ENCODE peak calls at places on chromosome 17, in eight cellular contexts. X is A549; C is RWPE1; N is mucosa of descending colon; A is GM12865; E is AG04449; F is hepatocyte; H is CD8-positive, alpha-beta T cell. P is an unnamed sample.
A peak's percentile ranks its signal among the peaks of the same experiment; 100 is the strongest.

GRCh38 chr17:45405250-45406086 is 27.2 kb downstream of the ARHGAP27 start:
- DNase-seq in X (no peak), C (no peak), N (peak; percentile 91), A (no peak), E (no peak), F (peak; percentile 77), H (no peak), P (no peak)

GRCh38 chr17:74380086-74380958 is 13.0 kb downstream of the GPR142 start:
- DNase-seq in X (no peak), C (peak; percentile 75), N (peak; percentile 75), A (no peak), E (no peak), F (peak; percentile 76), H (no peak), P (peak; percentile 48)

GRCh38 chr17:73713136-73713535 is 68.9 kb upstream of the SDK2 start:
- DNase-seq in X (no peak), C (peak; percentile 82), N (no peak), A (no peak), E (no peak), F (no peak), H (no peak), P (peak; percentile 48)

GRCh38 chr17:2688351-2689342 is 22.9 kb downstream of the CLUH start:
- DNase-seq in X (no peak), C (no peak), N (peak; percentile 37), A (no peak), E (no peak), F (peak; percentile 34), H (no peak), P (no peak)

GRCh38 chr17:82876602-82877391 is 37.0 kb upstream of the ZNF750 start:
- DNase-seq in X (no peak), C (peak; percentile 80), N (peak; percentile 76), A (no peak), E (no peak), F (peak; percentile 83), H (no peak), P (peak; percentile 91)

GRCh38 chr17:16328997-16329396 is 24.3 kb downstream of the CENPV start:
- DNase-seq in X (peak; percentile 63), C (no peak), N (no peak), A (no peak), E (no peak), F (no peak), H (no peak), P (no peak)

GRCh38 chr17:57667461-57667923 is 77.6 kb downstream of the CCDC182 start:
- DNase-seq in X (no peak), C (no peak), N (no peak), A (no peak), E (no peak), F (no peak), H (no peak), P (no peak)

GRCh38 chr17:58316260-58316960 is 12.2 kb downstream of the TSPOAP1 start:
- DNase-seq in X (no peak), C (no peak), N (peak; percentile 17), A (no peak), E (no peak), F (no peak), H (no peak), P (no peak)

GRCh38 chr17:27573548-27573947 is 57.4 kb upstream of the LGALS9 start:
- DNase-seq in X (no peak), C (no peak), N (no peak), A (no peak), E (no peak), F (no peak), H (no peak), P (no peak)

GRCh38 chr17:72030067-72030899 is 90.5 kb upstream of the SOX9 start:
- DNase-seq in X (peak; percentile 88), C (no peak), N (peak; percentile 37), A (peak; percentile 83), E (no peak), F (peak; percentile 68), H (no peak), P (peak; percentile 19)

GRCh38 chr17:39404542-39405378 is 3.3 kb upstream of the FBXL20 start:
- DNase-seq in X (peak; percentile 80), C (peak; percentile 86), N (no peak), A (peak; percentile 16), E (peak; percentile 58), F (no peak), H (no peak), P (peak; percentile 89)

GRCh38 chr17:20066253-20066652 is 57.1 kb downstream of the SPECC1 start:
- DNase-seq in X (peak; percentile 61), C (peak; percentile 75), N (no peak), A (no peak), E (peak; percentile 16), F (peak; percentile 23), H (no peak), P (peak; percentile 89)

GRCh38 chr17:76968707-76969597 is 100.7 kb downstream of the MGAT5B start:
- DNase-seq in X (no peak), C (peak; percentile 22), N (peak; percentile 44), A (peak; percentile 48), E (no peak), F (peak; percentile 53), H (peak; percentile 30), P (peak; percentile 39)

GRCh38 chr17:77872714-77873517 is 85.6 kb upstream of the TNRC6C start:
- DNase-seq in X (no peak), C (no peak), N (no peak), A (no peak), E (no peak), F (no peak), H (no peak), P (no peak)

GRCh38 chr17:41491476-41491875 is 1.8 kb upstream of the KRT36 start:
- DNase-seq in X (no peak), C (no peak), N (no peak), A (no peak), E (no peak), F (no peak), H (no peak), P (no peak)

GRCh38 chr17:42251115-42251514 is 25.1 kb downstream of the STAT5B start:
- DNase-seq in X (peak; percentile 62), C (no peak), N (no peak), A (no peak), E (no peak), F (no peak), H (no peak), P (no peak)

GRCh38 chr17:37607637-37608368 is 1.4 kb downstream of the SYNRG start:
- DNase-seq in X (no peak), C (no peak), N (peak; percentile 39), A (peak; percentile 74), E (no peak), F (no peak), H (peak; percentile 15), P (no peak)

GRCh38 chr17:6162892-6163291 is 92.7 kb downstream of the WSCD1 start:
- DNase-seq in X (no peak), C (no peak), N (no peak), A (no peak), E (no peak), F (no peak), H (no peak), P (no peak)

GRCh38 chr17:81697261-81698044 is 5.7 kb upstream of the MRPL12 start:
- DNase-seq in X (no peak), C (no peak), N (no peak), A (no peak), E (no peak), F (no peak), H (no peak), P (no peak)

GRCh38 chr17:33166472-33166871 is 126.6 kb downstream of the ASIC2 start:
- DNase-seq in X (no peak), C (no peak), N (no peak), A (no peak), E (no peak), F (no peak), H (no peak), P (no peak)
- TF ChIP-seq CTCF in X (no peak), C (no peak), N (no peak), A (no peak), E (no peak), F (no peak), H (no peak), P (no peak)

GRCh38 chr17:50697076-50697475 is 10.6 kb downstream of the ANKRD40 start:
- DNase-seq in X (no peak), C (no peak), N (no peak), A (no peak), E (no peak), F (no peak), H (no peak), P (no peak)
- TF ChIP-seq CTCF in X (no peak), C (no peak), N (no peak), A (no peak), E (no peak), F (no peak), H (no peak), P (no peak)

GRCh38 chr17:59425085-59425901 is 93.8 kb downstream of the YPEL2 start:
- DNase-seq in X (no peak), C (no peak), N (no peak), A (no peak), E (peak; percentile 68), F (peak; percentile 64), H (no peak), P (no peak)

GRCh38 chr17:59426031-59426430 is 94.6 kb downstream of the YPEL2 start:
- DNase-seq in X (no peak), C (no peak), N (no peak), A (no peak), E (no peak), F (no peak), H (no peak), P (no peak)

GRCh38 chr17:59427996-59428395 is 96.5 kb downstream of the YPEL2 start:
- DNase-seq in X (no peak), C (no peak), N (no peak), A (no peak), E (no peak), F (no peak), H (no peak), P (peak; percentile 42)

GRCh38 chr17:59428896-59429460 is 97.5 kb downstream of the YPEL2 start:
- DNase-seq in X (no peak), C (no peak), N (peak; percentile 23), A (no peak), E (no peak), F (no peak), H (no peak), P (no peak)

DNA sequence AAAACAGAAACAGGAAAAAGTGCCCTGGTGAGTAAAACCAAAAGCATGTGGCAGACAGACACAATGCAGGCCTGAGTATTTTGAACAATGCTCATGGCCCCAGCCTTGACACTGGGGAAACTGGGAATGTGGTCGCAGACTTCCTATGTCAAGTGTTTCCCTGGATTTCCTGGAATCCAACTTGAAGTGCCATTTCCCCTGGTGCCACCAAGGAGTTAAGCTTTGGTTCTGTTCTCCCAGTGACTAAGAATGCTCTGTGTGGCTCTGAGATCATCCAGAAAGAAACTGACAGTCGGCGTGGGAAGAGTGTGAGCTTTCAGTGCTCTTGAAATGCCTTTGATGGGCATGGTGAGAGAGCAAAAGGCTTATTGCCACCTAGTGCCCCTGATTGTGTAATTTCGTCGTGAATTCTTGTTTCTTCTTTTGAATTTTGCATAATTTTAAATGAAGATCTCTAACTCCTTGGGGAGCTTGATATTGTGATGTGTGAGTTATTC is 96.0 kb downstream of the YPEL2 start:
- DNase-seq in X (no peak), C (no peak), N (no peak), A (peak; percentile 54), E (no peak), F (no peak), H (no peak), P (peak; percentile 70)
- TF ChIP-seq CTCF in X (no peak), C (no peak), N (no peak), A (no peak), E (no peak), F (no peak), H (no peak), P (no peak)

DNA sequence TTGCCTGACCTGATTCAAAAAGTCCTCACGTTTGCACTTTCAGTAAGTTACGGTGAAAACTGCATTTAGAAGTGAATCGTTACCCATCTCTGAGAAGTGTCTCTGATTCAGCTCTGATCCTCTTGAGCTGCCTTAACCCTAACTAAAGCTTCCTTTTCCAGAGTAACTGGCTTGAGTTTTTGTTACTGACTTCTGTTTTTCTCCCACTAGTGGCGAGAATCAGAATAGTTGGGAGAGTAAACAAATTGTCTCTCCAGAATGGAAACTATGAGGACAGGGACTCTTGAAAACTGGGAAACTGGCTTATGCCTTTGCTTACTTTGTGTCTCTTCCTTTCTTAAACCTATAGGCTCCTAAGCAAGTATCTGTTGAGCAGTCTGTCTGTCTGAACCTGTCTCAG is 31.3 kb upstream of the KPNB1 start:
- DNase-seq in X (peak; percentile 28), C (no peak), N (no peak), A (no peak), E (no peak), F (peak; percentile 8), H (no peak), P (no peak)
- TF ChIP-seq CTCF in X (peak; percentile 43), C (peak; percentile 14), N (no peak), A (no peak), E (peak; percentile 4), F (no peak), H (no peak), P (peak; percentile 20)